ENCODE peak calls at places on chromosomes 2 and 18, in four cellular contexts. Q is activated effector memory CD4-positive, alpha-beta T cell treated with Interleukin-2 at 50 U/mL for 16 hours; J is endodermal cell; Z is Kasumi-1. T is an unnamed sample.

GRCh38 chr2:105828543-105828942 is 83.8 kb downstream of the NCK2 start:
- DNase-seq in Q (no peak), J (no peak), Z (no peak), T (no peak)

GRCh38 chr2:216298719-216299118 is 73.6 kb downstream of the MARCHF4 start:
- DNase-seq in Q (no peak), J (no peak), Z (no peak), T (no peak)

GRCh38 chr2:215107229-215108056 is 31.0 kb downstream of the ABCA12 start:
- DNase-seq in Q (no peak), J (no peak), Z (no peak), T (no peak)

GRCh38 chr2:98572676-98573075 is 35.6 kb downstream of the COA5 start:
- DNase-seq in Q (no peak), J (no peak), Z (no peak), T (no peak)

GRCh38 chr18:3906072-3906471 is 456.1 kb downstream of the TGIF1 start:
- DNase-seq in Q (no peak), J (no peak), Z (no peak), T (no peak)

GRCh38 chr2:241803387-241804325 is 5.3 kb upstream of the NEU4 start:
- DNase-seq in Q (peak; percentile 36), J (peak; percentile 60), Z (peak; percentile 8), T (no peak)

GRCh38 chr2:60318544-60318943 is 234.9 kb downstream of the BCL11A start:
- DNase-seq in Q (no peak), J (peak; percentile 83), Z (no peak), T (no peak)

GRCh38 chr2:216618785-216619184 is 14.4 kb upstream of the IGFBP2 start:
- DNase-seq in Q (no peak), J (peak; percentile 63), Z (no peak), T (no peak)

GRCh38 chr2:36367497-36368353 is 12.1 kb downstream of the CRIM1 start:
- DNase-seq in Q (no peak), J (no peak), Z (no peak), T (no peak)

GRCh38 chr2:240212425-240213225 is 72.2 kb upstream of the OTOS start:
- DNase-seq in Q (no peak), J (no peak), Z (no peak), T (no peak)

GRCh38 chr2:130870161-130870485 is 33.4 kb downstream of the ARHGEF4 start:
- DNase-seq in Q (no peak), J (peak; percentile 36), Z (no peak), T (no peak)

GRCh38 chr2:141555876-141556470 is 574.8 kb downstream of the LRP1B start:
- DNase-seq in Q (no peak), J (no peak), Z (no peak), T (no peak)

GRCh38 chr18:79428287-79428686 is 32.6 kb downstream of the NFATC1 start:
- DNase-seq in Q (no peak), J (no peak), Z (no peak), T (no peak)

GRCh38 chr2:26974352-26974751 is 3.9 kb downstream of the MAPRE3 start:
- DNase-seq in Q (no peak), J (no peak), Z (no peak), T (no peak)

GRCh38 chr2:238119756-238120462 is 18.6 kb upstream of the KLHL30 start:
- DNase-seq in Q (no peak), J (no peak), Z (no peak), T (no peak)

GRCh38 chr18:34718610-34719009 is 8.5 kb downstream of the DTNA start:
- DNase-seq in Q (no peak), J (no peak), Z (no peak), T (no peak)

GRCh38 chr18:45687617-45688016 is 36.4 kb upstream of the SLC14A1 start:
- DNase-seq in Q (no peak), J (no peak), Z (peak; percentile 27), T (no peak)

T was measured in cortex of kidney.